ENCODE peak calls at places on chromosomes 4 and X, in eight cellular contexts. One of them, this sample, is unnamed.

GRCh38 chr4:185305979-185306442 is 89.7 kb downstream of the LRP2BP start:
- DNase-seq in endothelial cell of umbilical vein: peak; percentile 27
- DNase-seq in BJ: peak; percentile 97
- DNase-seq in ELR: peak; percentile 96
- DNase-seq in RPMI7951: peak; percentile 86
- DNase-seq in HuH-7.5: no peak
- DNase-seq in naive B cell: no peak
- DNase-seq in astrocyte of the spinal cord: peak; percentile 92
- DNase-seq in this sample: peak; percentile 88

GRCh38 chr4:26860922-26861433 is 337 bp downstream of the STIM2 start:
- DNase-seq in BJ: no peak
- DNase-seq in astrocyte of the spinal cord: peak; percentile 51
- DNase-seq in endothelial cell of umbilical vein: no peak
- DNase-seq in ELR: peak; percentile 61
- DNase-seq in HuH-7.5: peak; percentile 26
- DNase-seq in RPMI7951: peak; percentile 57
- DNase-seq in naive B cell: peak; percentile 60
- DNase-seq in this sample: no peak

GRCh38 chrX:101931104-101931493 is 728 bp downstream of the ZMAT1 start:
- DNase-seq in astrocyte of the spinal cord: no peak
- DNase-seq in RPMI7951: no peak
- DNase-seq in ELR: peak; percentile 11
- DNase-seq in BJ: no peak
- DNase-seq in endothelial cell of umbilical vein: peak; percentile 6
- DNase-seq in naive B cell: no peak
- DNase-seq in HuH-7.5: no peak
- DNase-seq in this sample: no peak

GRCh38 chr4:74117024-74117534 is 18.1 kb upstream of the CXCL2 start:
- DNase-seq in astrocyte of the spinal cord: peak; percentile 98
- DNase-seq in endothelial cell of umbilical vein: peak; percentile 99
- DNase-seq in BJ: peak; percentile 92
- DNase-seq in naive B cell: no peak
- DNase-seq in RPMI7951: peak; percentile 96
- DNase-seq in HuH-7.5: no peak
- DNase-seq in ELR: peak; percentile 90
- DNase-seq in this sample: peak; percentile 78

GRCh38 chr4:24991015-24991414 is 39.7 kb downstream of the LGI2 start:
- DNase-seq in naive B cell: no peak
- DNase-seq in RPMI7951: peak; percentile 41
- DNase-seq in ELR: peak; percentile 53
- DNase-seq in HuH-7.5: no peak
- DNase-seq in BJ: no peak
- DNase-seq in endothelial cell of umbilical vein: peak; percentile 97
- DNase-seq in astrocyte of the spinal cord: peak; percentile 63
- DNase-seq in this sample: peak; percentile 7

GRCh38 chrX:11770320-11770719 is 12.3 kb downstream of the MSL3 start:
- DNase-seq in ELR: peak; percentile 59
- DNase-seq in RPMI7951: peak; percentile 54
- DNase-seq in astrocyte of the spinal cord: peak; percentile 37
- DNase-seq in naive B cell: peak; percentile 52
- DNase-seq in endothelial cell of umbilical vein: peak; percentile 51
- DNase-seq in HuH-7.5: peak; percentile 11
- DNase-seq in BJ: no peak
- DNase-seq in this sample: peak; percentile 14

GRCh38 chr4:77203380-77204197 is 46.6 kb downstream of the CCNG2 start:
- DNase-seq in HuH-7.5: peak; percentile 36
- DNase-seq in RPMI7951: peak; percentile 66
- DNase-seq in BJ: peak; percentile 18
- DNase-seq in astrocyte of the spinal cord: peak; percentile 82
- DNase-seq in ELR: peak; percentile 79
- DNase-seq in naive B cell: peak; percentile 70
- DNase-seq in endothelial cell of umbilical vein: peak; percentile 77
- DNase-seq in this sample: peak; percentile 70

GRCh38 chr4:128980816-128981326 is 112.5 kb downstream of the SCLT1 start:
- DNase-seq in astrocyte of the spinal cord: no peak
- DNase-seq in ELR: no peak
- DNase-seq in HuH-7.5: no peak
- DNase-seq in naive B cell: no peak
- DNase-seq in RPMI7951: no peak
- DNase-seq in endothelial cell of umbilical vein: no peak
- DNase-seq in BJ: no peak
- DNase-seq in this sample: no peak

GRCh38 chr4:153115322-153116100 is 88.7 kb upstream of the TRIM2 start:
- DNase-seq in BJ: peak; percentile 62
- DNase-seq in RPMI7951: peak; percentile 84
- DNase-seq in naive B cell: peak; percentile 71
- DNase-seq in astrocyte of the spinal cord: peak; percentile 82
- DNase-seq in HuH-7.5: no peak
- DNase-seq in ELR: peak; percentile 86
- DNase-seq in endothelial cell of umbilical vein: peak; percentile 38
- DNase-seq in this sample: peak; percentile 74

GRCh38 chr4:4541040-4541631 is 712 bp downstream of the STX18 start:
- DNase-seq in BJ: no peak
- DNase-seq in endothelial cell of umbilical vein: peak; percentile 50
- DNase-seq in ELR: peak; percentile 79
- DNase-seq in naive B cell: peak; percentile 25
- DNase-seq in astrocyte of the spinal cord: peak; percentile 27
- DNase-seq in RPMI7951: peak; percentile 33
- DNase-seq in HuH-7.5: peak; percentile 33
- DNase-seq in this sample: peak; percentile 48

GRCh38 chrX:68196939-68197791 is 236.1 kb downstream of the OPHN1 start:
- DNase-seq in endothelial cell of umbilical vein: peak; percentile 53
- DNase-seq in RPMI7951: peak; percentile 47
- DNase-seq in astrocyte of the spinal cord: peak; percentile 54
- DNase-seq in ELR: peak; percentile 59
- DNase-seq in BJ: no peak
- DNase-seq in naive B cell: peak; percentile 3
- DNase-seq in HuH-7.5: peak; percentile 35
- DNase-seq in this sample: peak; percentile 9

GRCh38 chrX:110182865-110183264 is 135.0 kb downstream of the AMMECR1 start:
- DNase-seq in BJ: no peak
- DNase-seq in RPMI7951: peak; percentile 73
- DNase-seq in naive B cell: no peak
- DNase-seq in endothelial cell of umbilical vein: no peak
- DNase-seq in astrocyte of the spinal cord: no peak
- DNase-seq in HuH-7.5: no peak
- DNase-seq in ELR: peak; percentile 21
- DNase-seq in this sample: no peak

GRCh38 chrX:125132274-125132673 is 187.4 kb upstream of the TEX13C start:
- DNase-seq in BJ: no peak
- DNase-seq in RPMI7951: no peak
- DNase-seq in HuH-7.5: no peak
- DNase-seq in astrocyte of the spinal cord: no peak
- DNase-seq in endothelial cell of umbilical vein: no peak
- DNase-seq in ELR: no peak
- DNase-seq in naive B cell: no peak
- DNase-seq in this sample: peak; percentile 15

GRCh38 chr4:167219090-167219489 is 15.2 kb downstream of the SPOCK3 start:
- DNase-seq in astrocyte of the spinal cord: no peak
- DNase-seq in naive B cell: no peak
- DNase-seq in HuH-7.5: no peak
- DNase-seq in RPMI7951: no peak
- DNase-seq in ELR: no peak
- DNase-seq in endothelial cell of umbilical vein: no peak
- DNase-seq in BJ: no peak
- DNase-seq in this sample: no peak

GRCh38 chrX:139112432-139112831 is 400.9 kb upstream of the FGF13 start:
- DNase-seq in astrocyte of the spinal cord: peak; percentile 48
- DNase-seq in ELR: no peak
- DNase-seq in endothelial cell of umbilical vein: no peak
- DNase-seq in BJ: no peak
- DNase-seq in RPMI7951: peak; percentile 22
- DNase-seq in naive B cell: no peak
- DNase-seq in HuH-7.5: no peak
- DNase-seq in this sample: no peak

GRCh38 chr4:182916483-182917181 is 554 bp downstream of the DCTD start:
- DNase-seq in endothelial cell of umbilical vein: peak; percentile 53
- DNase-seq in ELR: peak; percentile 75
- DNase-seq in naive B cell: no peak
- DNase-seq in HuH-7.5: no peak
- DNase-seq in BJ: no peak
- DNase-seq in RPMI7951: peak; percentile 63
- DNase-seq in astrocyte of the spinal cord: peak; percentile 67
- DNase-seq in this sample: peak; percentile 63

GRCh38 chr4:77990904-77991358 is 66.2 kb upstream of the FRAS1 start:
- DNase-seq in ELR: no peak
- DNase-seq in HuH-7.5: no peak
- DNase-seq in BJ: no peak
- DNase-seq in RPMI7951: no peak
- DNase-seq in naive B cell: no peak
- DNase-seq in endothelial cell of umbilical vein: no peak
- DNase-seq in astrocyte of the spinal cord: no peak
- DNase-seq in this sample: no peak

GRCh38 chr4:150251752-150252190 is 173.5 kb downstream of the DCLK2 start:
- DNase-seq in endothelial cell of umbilical vein: no peak
- DNase-seq in naive B cell: no peak
- DNase-seq in HuH-7.5: no peak
- DNase-seq in RPMI7951: no peak
- DNase-seq in BJ: no peak
- DNase-seq in astrocyte of the spinal cord: no peak
- DNase-seq in ELR: no peak
- DNase-seq in this sample: no peak

GRCh38 chr4:25953740-25954139 is 39.7 kb downstream of the SMIM20 start:
- DNase-seq in RPMI7951: no peak
- DNase-seq in endothelial cell of umbilical vein: no peak
- DNase-seq in BJ: no peak
- DNase-seq in naive B cell: no peak
- DNase-seq in HuH-7.5: no peak
- DNase-seq in astrocyte of the spinal cord: peak; percentile 54
- DNase-seq in ELR: peak; percentile 36
- DNase-seq in this sample: no peak

GRCh38 chr4:20544645-20545044 is 155.6 kb upstream of the PACRGL start:
- DNase-seq in HuH-7.5: no peak
- DNase-seq in astrocyte of the spinal cord: peak; percentile 59
- DNase-seq in naive B cell: no peak
- DNase-seq in ELR: peak; percentile 60
- DNase-seq in BJ: no peak
- DNase-seq in RPMI7951: peak; percentile 36
- DNase-seq in endothelial cell of umbilical vein: peak; percentile 74
- DNase-seq in this sample: peak; percentile 63

This sample was measured in kidney glomerular epithelial cell.